ENCODE peak calls at places on chromosomes 5 and 9, in five cellular contexts. O, J, N, G and D are unnamed samples.

GRCh38 chr5:179275941-179276837 is 69.1 kb downstream of the ADAMTS2 start:
- DNase-seq in N (peak), G (peak), O (peak), J (peak), D (peak)

GRCh38 chr9:20599195-20599594 is 23.1 kb downstream of the MLLT3 start:
- DNase-seq in O (no peak), N (peak), J (no peak), G (no peak), D (peak)

GRCh38 chr9:89455356-89455824 is 42.5 kb downstream of the SEMA4D start:
- DNase-seq in J (no peak), O (no peak), N (no peak), G (no peak), D (no peak)

GRCh38 chr9:110835404-110835803 is 166.8 kb downstream of the MUSK start:
- DNase-seq in N (peak), O (no peak), G (no peak), J (peak), D (peak)

GRCh38 chr5:75885849-75886596 is 168.8 kb upstream of the POC5 start:
- DNase-seq in G (peak), J (no peak), O (no peak), N (no peak), D (no peak)

GRCh38 chr5:36713541-36713940 is 107.1 kb downstream of the SLC1A3 start:
- DNase-seq in J (no peak), G (no peak), O (no peak), N (no peak), D (no peak)

GRCh38 chr9:33263936-33264472 is 504 bp downstream of the BAG1 start:
- DNase-seq in O (peak), N (peak), G (peak), J (no peak), D (no peak)

GRCh38 chr9:91776409-91777365 is 173.3 kb downstream of the ROR2 start:
- DNase-seq in N (peak), O (no peak), J (peak), G (no peak), D (peak)

GRCh38 chr5:158770506-158770905 is 329.2 kb downstream of the EBF1 start:
- DNase-seq in N (peak), J (peak), G (peak), O (no peak), D (no peak)

GRCh38 chr9:13459071-13459470 is 179.6 kb upstream of the MPDZ start:
- DNase-seq in J (no peak), G (no peak), N (no peak), O (no peak), D (no peak)

GRCh38 chr5:180291234-180291940 is 496 bp downstream of the MAPK9 start:
- DNase-seq in O (no peak), N (no peak), J (no peak), G (peak), D (no peak)

GRCh38 chr5:10863763-10864383 is 102.8 kb upstream of the DAP start:
- DNase-seq in J (peak), N (peak), O (no peak), G (peak), D (peak)

GRCh38 chr9:127550751-127551150 is 61.3 kb upstream of the STXBP1 start:
- DNase-seq in G (no peak), N (no peak), O (no peak), J (no peak), D (no peak)

GRCh38 chr9:119370816-119371215 is 1.6 kb upstream of the BRINP1 start:
- DNase-seq in J (peak), N (peak), G (peak), O (peak), D (peak)

GRCh38 chr9:33742051-33742450 is 53.3 kb upstream of the PRSS3 start:
- DNase-seq in N (no peak), J (no peak), G (no peak), O (no peak), D (no peak)

GRCh38 chr9:86077286-86077685 is 22.1 kb downstream of the GOLM1 start:
- DNase-seq in O (no peak), G (no peak), N (no peak), J (no peak), D (no peak)

GRCh38 chr9:36149197-36149596 is 12.7 kb downstream of the GLIPR2 start:
- DNase-seq in G (no peak), N (peak), O (no peak), J (peak), D (peak)

GRCh38 chr5:16936150-16937022 is at the start of gene MYO10:
- DNase-seq in O (peak), J (peak), N (peak), G (peak), D (peak)

GRCh38 chr5:7473668-7474215 is 77.8 kb downstream of the ADCY2 start:
- DNase-seq in O (no peak), G (no peak), J (no peak), N (no peak), D (no peak)

DNA sequence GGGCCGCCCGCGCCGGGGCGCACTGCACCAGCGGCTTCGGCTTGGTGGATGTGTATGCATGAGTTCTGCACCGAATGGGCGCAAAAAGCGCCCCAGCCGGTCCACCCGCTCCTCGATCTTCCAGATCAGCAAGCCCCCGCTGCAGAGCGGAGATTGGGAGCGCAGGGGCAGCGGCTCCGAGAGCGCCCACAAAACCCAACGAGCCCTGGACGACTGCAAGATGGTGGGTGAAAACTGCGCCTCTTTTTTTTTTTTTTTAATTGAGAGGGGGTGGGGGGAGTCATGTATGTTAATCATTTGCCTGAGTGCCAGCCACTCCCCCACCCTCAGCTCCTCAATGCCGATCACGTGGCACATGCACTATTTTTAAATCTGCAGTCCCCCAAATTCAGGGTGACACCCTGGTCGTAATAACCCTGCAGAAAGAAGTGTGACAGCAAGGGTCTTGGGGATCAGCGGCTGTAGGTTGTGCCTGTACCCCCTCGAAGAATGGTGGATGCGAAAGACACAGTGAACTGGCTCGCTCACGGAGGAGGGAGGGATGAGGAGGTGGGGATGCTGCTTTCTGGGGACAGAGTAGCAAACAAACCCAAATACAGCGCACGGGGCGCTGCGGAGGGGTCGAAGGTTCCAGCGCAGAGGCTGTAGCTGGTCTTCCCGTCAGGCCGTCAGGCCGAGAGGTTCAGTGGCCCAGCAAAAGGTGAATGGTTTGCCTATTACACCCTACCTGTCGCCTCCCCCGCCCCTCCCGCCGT is 929 bp downstream of the RGS7BP start:
- DNase-seq in O (no peak), G (no peak), N (no peak), J (no peak), D (no peak)
- H3K4me3 ChIP-seq in O (peak), G (no peak), N (no peak), J (peak), D (peak)

GRCh38 chr5:42377496-42377895 is 45.7 kb upstream of the GHR start:
- DNase-seq in J (peak), O (no peak), N (peak), G (no peak), D (no peak)

DNA sequence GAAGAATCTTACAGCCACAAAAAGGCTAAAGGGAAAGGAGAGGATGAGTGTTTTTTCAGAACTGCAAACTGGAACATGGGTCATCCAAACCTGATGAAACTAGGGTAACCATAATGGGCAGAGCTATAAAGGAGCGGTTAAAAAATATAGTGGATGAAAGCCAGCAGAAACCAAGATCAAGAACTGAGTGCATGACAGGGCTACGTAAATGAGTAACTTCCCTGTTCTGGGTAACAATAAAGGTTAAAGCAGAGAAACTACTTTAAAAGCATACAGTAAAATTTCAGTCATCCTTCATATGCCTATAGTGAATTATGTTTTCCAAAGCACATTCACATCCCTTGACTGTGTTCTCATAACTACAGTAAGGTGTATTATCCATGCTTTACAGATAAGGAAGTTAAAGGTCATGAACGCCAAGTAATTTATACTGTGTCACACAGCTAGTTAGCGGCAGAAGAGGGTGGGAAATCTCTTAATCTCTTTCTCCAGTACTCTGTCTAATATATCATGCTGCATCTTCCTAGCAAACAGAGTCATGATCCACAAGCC is 48.4 kb upstream of the GHR start:
- DNase-seq in N (no peak), G (no peak), O (no peak), J (no peak), D (no peak)
- H3K4me3 ChIP-seq in N (no peak), G (no peak), O (no peak), J (no peak), D (no peak)

DNA sequence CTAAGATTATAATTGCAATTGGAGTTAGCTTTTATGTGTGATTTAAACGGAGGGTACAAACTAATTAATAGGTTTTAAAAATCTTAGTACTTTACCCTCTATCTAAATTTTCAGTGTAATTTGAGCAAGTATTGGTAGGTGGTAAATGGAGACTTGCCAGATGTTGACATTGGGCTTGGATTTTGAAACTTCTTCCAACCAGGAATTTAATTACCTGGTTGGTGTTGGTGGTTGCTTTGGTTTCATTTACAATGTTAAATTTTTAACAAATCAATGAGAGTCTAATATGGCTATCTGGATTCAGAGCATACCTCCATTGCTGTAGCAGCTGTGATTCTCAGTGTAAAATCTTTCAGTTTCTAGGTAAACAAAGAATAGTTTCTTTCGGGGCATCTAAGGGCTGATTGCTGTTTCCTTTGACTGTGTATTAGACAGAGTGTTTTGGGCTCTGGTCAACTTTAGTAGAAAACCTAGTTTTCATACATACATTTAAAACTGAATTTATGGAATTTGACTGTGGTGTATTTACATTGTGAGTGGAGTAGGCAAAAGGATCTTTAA is 1.9 kb downstream of the DAPK1 start:
- DNase-seq in N (no peak), G (no peak), O (no peak), J (no peak), D (no peak)
- H3K4me3 ChIP-seq in N (no peak), G (no peak), O (peak), J (peak), D (peak)

DNA sequence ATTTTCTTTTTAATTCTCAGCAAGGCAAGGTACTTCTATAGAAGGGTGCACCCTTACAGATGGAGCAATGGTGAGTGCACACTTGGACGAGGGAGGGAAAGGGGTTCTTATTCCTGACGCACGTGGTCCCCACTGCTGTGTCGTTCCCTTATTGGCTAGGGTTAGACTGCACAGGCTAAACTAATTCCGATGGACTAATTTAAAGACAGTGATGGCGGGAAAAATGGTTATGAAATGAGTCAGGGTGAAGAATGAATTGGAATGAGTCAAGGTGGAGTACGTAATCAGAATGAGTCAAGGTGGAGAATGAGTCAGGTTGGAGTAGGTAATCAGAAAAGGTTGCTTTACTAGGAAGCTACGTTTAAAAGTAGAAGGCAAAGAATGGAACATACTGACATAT is 2.0 kb upstream of the HMGCS1 start:
- DNase-seq in J (no peak), G (no peak), N (no peak), O (no peak), D (peak)
- H3K4me3 ChIP-seq in J (no peak), G (no peak), N (no peak), O (no peak), D (no peak)

DNA sequence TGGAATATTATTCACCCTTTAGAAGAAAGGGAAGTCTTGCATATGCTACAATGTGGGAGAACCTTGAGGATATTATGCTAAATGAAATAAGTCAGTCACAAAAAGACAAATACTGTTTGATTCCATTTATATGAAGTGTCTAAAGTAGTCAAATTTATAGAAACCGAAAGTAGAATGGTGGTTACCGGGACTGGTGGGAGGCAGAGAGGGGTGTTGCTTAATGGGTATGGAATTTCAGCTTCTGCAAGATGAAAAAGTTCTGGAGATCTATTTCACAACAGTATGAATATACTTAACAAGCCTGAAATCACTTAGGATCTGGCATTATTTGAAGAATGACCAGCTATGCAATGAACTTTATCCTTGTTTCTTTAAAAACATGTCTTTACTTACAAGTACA is 14.6 kb upstream of the FREM1 start:
- DNase-seq in J (peak), O (no peak), G (no peak), N (peak), D (no peak)
- H3K4me3 ChIP-seq in J (no peak), O (peak), G (no peak), N (peak), D (no peak)

DNA sequence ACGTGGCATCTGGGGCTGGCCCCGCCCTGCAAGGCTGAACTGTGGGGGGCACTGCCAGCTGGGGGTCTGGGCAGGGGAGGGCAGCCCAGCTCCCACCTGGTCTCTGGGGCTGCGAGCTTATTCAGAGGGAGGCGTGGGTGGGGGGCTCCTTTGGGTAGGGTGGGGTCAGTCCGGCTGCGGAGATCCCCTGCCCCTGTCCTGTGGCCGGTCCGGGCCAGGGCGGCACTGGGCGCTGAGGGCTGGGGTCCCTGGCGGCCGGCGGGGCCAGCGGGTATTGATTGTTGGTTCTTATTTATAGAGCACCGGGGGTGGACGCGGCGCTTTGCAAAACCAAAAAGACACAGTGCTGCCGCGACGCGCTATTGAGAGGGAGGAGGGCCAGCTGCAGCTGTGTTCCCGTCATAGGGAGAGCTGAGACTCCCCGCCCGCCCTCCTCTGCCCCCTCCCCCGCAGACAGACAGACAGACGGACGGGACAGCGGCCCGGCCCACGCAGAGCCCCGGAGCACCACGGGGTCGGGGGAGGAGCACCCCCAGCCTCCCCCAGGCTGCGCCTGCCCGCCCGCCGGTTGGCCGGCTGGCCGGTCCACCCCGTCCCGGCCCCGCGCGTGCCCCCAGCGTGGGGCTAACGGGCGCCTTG is 2.6 kb downstream of the LRRC26 start:
- DNase-seq in J (no peak), G (no peak), O (no peak), N (no peak), D (no peak)
- H3K4me3 ChIP-seq in J (no peak), G (no peak), O (no peak), N (no peak), D (no peak)

DNA sequence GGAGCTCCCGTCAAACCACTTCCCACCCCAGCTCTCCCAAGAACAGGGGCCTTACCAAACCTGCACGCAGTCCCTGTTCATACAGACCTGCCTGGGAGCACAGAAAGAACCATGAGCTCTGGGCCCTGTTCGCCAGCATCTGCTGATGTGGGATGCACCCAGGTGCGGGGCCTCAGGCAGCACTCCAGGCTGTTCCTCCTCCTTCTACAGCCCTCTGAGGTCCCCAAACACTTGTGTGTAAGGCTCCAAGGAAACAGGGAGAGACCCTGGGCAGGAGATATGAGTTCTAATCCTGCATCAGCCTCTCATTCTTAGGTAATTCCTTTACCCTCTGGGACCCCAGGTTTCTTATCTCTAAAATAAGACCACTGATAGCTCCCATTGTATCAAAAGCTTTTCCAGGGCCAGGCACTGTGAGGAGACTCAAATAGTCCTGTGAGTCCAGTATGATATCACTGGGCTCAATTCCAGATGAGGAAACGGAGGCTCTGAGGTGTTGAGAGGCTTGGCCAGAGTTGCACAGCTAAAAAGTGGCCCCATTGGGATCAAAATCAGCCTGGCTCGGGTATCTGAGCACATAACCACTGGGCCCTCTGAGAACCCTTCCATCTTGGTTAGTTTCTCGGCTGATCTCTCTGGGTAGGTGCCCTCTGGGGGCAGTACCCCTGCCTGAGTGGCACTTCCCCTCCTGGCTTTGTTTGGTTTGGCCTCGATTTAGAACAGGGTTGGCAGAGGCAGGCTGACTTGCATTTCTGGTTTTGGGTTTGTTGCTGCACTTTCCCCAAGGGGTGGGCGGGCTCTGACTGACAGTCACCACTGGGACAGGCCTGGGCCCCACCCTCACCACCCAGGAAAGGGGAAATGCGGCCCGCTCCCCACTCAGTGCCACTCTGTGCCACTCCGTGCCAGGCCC is 116.8 kb downstream of the RGS3 start:
- DNase-seq in J (peak), O (peak), G (peak), N (no peak), D (no peak)
- H3K4me3 ChIP-seq in J (no peak), O (peak), G (no peak), N (no peak), D (no peak)

DNA sequence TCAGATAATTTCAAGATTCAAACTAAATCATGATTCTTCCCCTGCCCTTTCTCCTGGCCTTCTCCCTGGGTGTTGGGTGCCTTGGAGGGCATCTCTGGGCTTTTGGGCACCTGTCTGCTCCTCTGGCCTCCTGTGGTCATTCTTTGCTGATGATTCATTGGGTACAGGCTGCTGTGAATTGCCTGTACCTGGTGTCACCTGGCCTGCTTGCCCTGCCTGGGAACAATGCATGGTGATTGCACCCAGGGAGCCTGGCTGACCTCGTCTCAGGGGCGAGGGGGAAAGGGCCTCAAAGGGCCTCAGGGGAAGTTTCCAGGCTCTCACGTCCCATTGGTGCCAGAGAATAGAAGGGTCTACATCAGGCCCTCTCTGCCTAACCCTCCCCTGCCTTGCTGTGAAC is 20.1 kb upstream of the CKMT2 start:
- DNase-seq in O (no peak), G (no peak), N (no peak), J (no peak), D (no peak)
- H3K4me3 ChIP-seq in O (no peak), G (no peak), N (no peak), J (no peak), D (no peak)